ENCODE peak calls at places on chromosomes 6 and 20, in eight cellular contexts. N is Daoy; V is NCI-H2081; T is HepG2; U is breast epithelium; P is NCI-H446; Z is stimulated activated CD4-positive, alpha-beta T cell treated with anti-CD3 and anti-CD28 coated beads, Interleukin-4, amount 100 ng/mL, for 48 hours; E is PC-9. G is an unnamed sample.
A peak's percentile ranks its signal among the peaks of the same experiment; 100 is the strongest.

GRCh38 chr6:17224056-17224455 is 57.1 kb upstream of the RBM24 start:
- DNase-seq in N (no peak), V (no peak), T (no peak), U (no peak), P (no peak), Z (no peak), E (no peak), G (no peak)

GRCh38 chr20:46710149-46710913 is 882 bp downstream of the SLC2A10 start:
- DNase-seq in N (no peak), V (no peak), T (no peak), U (no peak), P (no peak), Z (no peak), E (peak; percentile 37), G (no peak)

GRCh38 chr6:25717856-25718740 is 36.4 kb upstream of the SLC17A4 start:
- DNase-seq in N (peak; percentile 16), V (peak; percentile 64), T (peak; percentile 39), U (no peak), P (peak; percentile 42), Z (no peak), E (no peak), G (no peak)

GRCh38 chr6:108562503-108562993 is 1.8 kb downstream of the FOXO3 start:
- DNase-seq in N (peak; percentile 91), V (no peak), T (peak; percentile 80), U (peak; percentile 78), P (no peak), Z (no peak), E (peak; percentile 96), G (no peak)

GRCh38 chr6:111818539-111819226 is 54.6 kb downstream of the FYN start:
- DNase-seq in N (no peak), V (no peak), T (no peak), U (no peak), P (no peak), Z (no peak), E (no peak), G (no peak)

GRCh38 chr6:36327226-36328009 is 9.3 kb downstream of the BNIP5 start:
- DNase-seq in N (no peak), V (no peak), T (no peak), U (no peak), P (no peak), Z (no peak), E (no peak), G (no peak)

GRCh38 chr6:121549741-121550140 is 114.3 kb downstream of the GJA1 start:
- DNase-seq in N (peak; percentile 54), V (no peak), T (no peak), U (no peak), P (no peak), Z (no peak), E (peak; percentile 65), G (no peak)

GRCh38 chr20:52971498-52972189 is 514 bp upstream of the TSHZ2 start:
- DNase-seq in N (no peak), V (no peak), T (no peak), U (no peak), P (no peak), Z (no peak), E (no peak), G (no peak)

G was measured in mesothelial cell of epicardium.